ENCODE peak calls at places on chromosomes 16 and 17, in eight cellular contexts. Q is breast epithelium; C is NCI-H1092; I is activated T-cell treated with anti-CD3 and anti-CD28 coated beads for 1 hour; H is heart left ventricle; K is stimulated activated CD4-positive, alpha-beta T cell treated with anti-CD3 and anti-CD28 coated beads, Interleukin-1b, Interleukin-23, amount 100 ng/mL, for 24 hours; L is HTR-8/SVneo; E is glutamatergic neuron. Y is an unnamed sample.

GRCh38 chr17:82118815-82119380 is 20.9 kb upstream of the FASN start:
- DNase-seq in H (no peak), Q (no peak), L (no peak), E (no peak), K (no peak), I (no peak), C (no peak), Y (no peak)

GRCh38 chr16:87945351-87946042 is 5.7 kb upstream of the BANP start:
- DNase-seq in E (peak), Q (peak), I (no peak), K (no peak), L (no peak), C (peak), H (peak), Y (no peak)

GRCh38 chr16:21083729-21084268 is 66.8 kb downstream of the DNAH3 start:
- DNase-seq in H (peak), I (peak), E (peak), K (peak), C (peak), L (peak), Q (peak), Y (peak)

GRCh38 chr16:1137604-1138003 is 15.3 kb upstream of the CACNA1H start:
- DNase-seq in K (no peak), H (no peak), E (no peak), I (no peak), Q (no peak), C (no peak), L (no peak), Y (no peak)

GRCh38 chr17:34166394-34166793 is 88.7 kb upstream of the CCL2 start:
- DNase-seq in E (peak), L (no peak), Q (no peak), C (no peak), I (no peak), K (no peak), H (no peak), Y (no peak)

GRCh38 chr17:50218771-50219315 is 17.4 kb upstream of the COL1A1 start:
- DNase-seq in E (no peak), K (no peak), C (no peak), L (no peak), I (no peak), H (no peak), Q (no peak), Y (no peak)

GRCh38 chr16:73196670-73197069 is 148.7 kb upstream of the ZFHX3 start:
- DNase-seq in C (peak), L (peak), E (peak), I (peak), H (peak), K (peak), Q (peak), Y (peak)

GRCh38 chr16:89422527-89422904 is 67.8 kb downstream of the ANKRD11 start:
- DNase-seq in I (no peak), E (no peak), L (no peak), C (no peak), H (no peak), Q (no peak), K (peak), Y (no peak)

GRCh38 chr17:63881935-63882601 is at the start of gene GH2:
- DNase-seq in H (no peak), K (peak), E (peak), L (peak), C (no peak), I (peak), Q (no peak), Y (peak)

GRCh38 chr17:28598799-28599310 is at the start of gene SPAG5:
- DNase-seq in H (peak), L (peak), C (peak), Q (peak), I (peak), E (peak), K (peak), Y (peak)

GRCh38 chr16:82867425-82867824 is 240.7 kb downstream of the CDH13 start:
- DNase-seq in C (no peak), H (no peak), L (no peak), Q (no peak), E (no peak), K (no peak), I (no peak), Y (no peak)

GRCh38 chr17:17628388-17629008 is 37.0 kb upstream of the PEMT start:
- DNase-seq in K (peak), I (peak), E (no peak), H (no peak), L (no peak), C (no peak), Q (peak), Y (no peak)

GRCh38 chr16:58339452-58339938 is 44.7 kb upstream of the PRSS54 start:
- DNase-seq in C (no peak), L (peak), E (no peak), Q (no peak), K (no peak), I (no peak), H (no peak), Y (no peak)

GRCh38 chr16:77432264-77432663 is 2.6 kb downstream of the ADAMTS18 start:
- DNase-seq in E (no peak), K (no peak), H (no peak), I (no peak), Q (no peak), C (no peak), L (no peak), Y (no peak)

GRCh38 chr17:80214878-80215210 is 5.3 kb downstream of the SGSH start:
- DNase-seq in C (no peak), I (no peak), Q (no peak), E (no peak), H (no peak), K (no peak), L (no peak), Y (no peak)

GRCh38 chr17:66673668-66674276 is 161.1 kb upstream of the CACNG5 start:
- DNase-seq in E (peak), Q (peak), K (peak), L (peak), I (peak), H (peak), C (peak), Y (no peak)

GRCh38 chr16:88387941-88388627 is 5.3 kb downstream of the ZNF469 start:
- DNase-seq in I (no peak), E (peak), H (peak), Q (peak), C (no peak), K (no peak), L (no peak), Y (no peak)

GRCh38 chr16:79610771-79611170 is 10.2 kb upstream of the MAF start:
- DNase-seq in K (no peak), C (no peak), L (no peak), E (no peak), H (no peak), I (no peak), Q (no peak), Y (no peak)

GRCh38 chr17:74776990-74777389 is 845 bp upstream of the NAT9 start:
- DNase-seq in K (no peak), Q (no peak), H (no peak), I (no peak), C (no peak), E (no peak), L (no peak), Y (no peak)

GRCh38 chr17:80970044-80970761 is 21.4 kb upstream of the CHMP6 start:
- DNase-seq in Q (no peak), E (peak), I (no peak), H (peak), K (no peak), L (peak), C (peak), Y (no peak)

GRCh38 chr17:82687375-82687861 is 11.1 kb downstream of the RAB40B start:
- DNase-seq in Q (peak), C (no peak), L (no peak), K (no peak), E (no peak), H (no peak), I (no peak), Y (no peak)

GRCh38 chr17:82659886-82660285 is 11.6 kb upstream of the WDR45B start:
- DNase-seq in I (no peak), C (no peak), E (no peak), L (no peak), H (no peak), Q (no peak), K (no peak), Y (no peak)

GRCh38 chr17:68291836-68292688 is 767 bp downstream of the ARSG start:
- DNase-seq in K (peak), Q (peak), I (peak), L (peak), H (peak), E (peak), C (peak), Y (peak)

GRCh38 chr16:80664226-80664625 is 123.4 kb downstream of the DYNLRB2 start:
- DNase-seq in Q (no peak), I (no peak), C (no peak), H (no peak), E (no peak), L (no peak), K (no peak), Y (no peak)

GRCh38 chr17:48604770-48605329 is at the start of gene HOXB6:
- DNase-seq in E (no peak), K (no peak), I (no peak), H (no peak), C (no peak), L (no peak), Q (no peak), Y (no peak)

GRCh38 chr16:84497836-84498610 is 6.4 kb downstream of the MEAK7 start:
- DNase-seq in H (no peak), I (no peak), Q (no peak), C (no peak), E (no peak), L (no peak), K (no peak), Y (no peak)

GRCh38 chr16:74936902-74937560 is 47.9 kb downstream of the WDR59 start:
- DNase-seq in K (no peak), C (no peak), Q (no peak), H (no peak), L (peak), I (no peak), E (no peak), Y (peak)

GRCh38 chr17:79942591-79943353 is 92.9 kb downstream of the TBC1D16 start:
- DNase-seq in I (no peak), Q (no peak), L (no peak), C (no peak), K (no peak), H (peak), E (no peak), Y (peak)

GRCh38 chr17:12973496-12974318 is 44.1 kb downstream of the ELAC2 start:
- DNase-seq in K (no peak), L (no peak), Q (no peak), I (no peak), C (no peak), E (peak), H (no peak), Y (no peak)

GRCh38 chr17:2385240-2386202 is 15.3 kb downstream of the MNT start:
- DNase-seq in Q (no peak), H (no peak), C (no peak), I (no peak), K (no peak), L (no peak), E (no peak), Y (no peak)